ENCODE peak calls at places on chromosomes 5 and 9, in eight cellular contexts. One of them, this sample, is unnamed.

GRCh38 chr5:135553688-135554462 is 18.1 kb upstream of the NEUROG1 start:
- DNase-seq in CD4-positive, alpha-beta T cell: no peak
- DNase-seq in foreskin fibroblast: no peak
- DNase-seq in cerebellar cortex: peak
- DNase-seq in testis: peak
- DNase-seq in adrenal gland: peak
- DNase-seq in GF-D8: no peak
- DNase-seq in WTC11: peak
- DNase-seq in this sample: no peak

GRCh38 chr9:105405514-105406131 is 42.2 kb upstream of the FSD1L start:
- DNase-seq in CD4-positive, alpha-beta T cell: no peak
- DNase-seq in foreskin fibroblast: peak
- DNase-seq in cerebellar cortex: no peak
- DNase-seq in testis: no peak
- DNase-seq in adrenal gland: no peak
- DNase-seq in GF-D8: peak
- DNase-seq in WTC11: no peak
- DNase-seq in this sample: peak

GRCh38 chr5:98341038-98341710 is 432.3 kb upstream of the RGMB start:
- DNase-seq in CD4-positive, alpha-beta T cell: no peak
- DNase-seq in foreskin fibroblast: peak
- DNase-seq in cerebellar cortex: no peak
- DNase-seq in testis: no peak
- DNase-seq in adrenal gland: no peak
- DNase-seq in GF-D8: no peak
- DNase-seq in WTC11: no peak
- DNase-seq in this sample: no peak

GRCh38 chr9:132505961-132506691 is 76.3 kb upstream of the BARHL1 start:
- DNase-seq in CD4-positive, alpha-beta T cell: no peak
- DNase-seq in foreskin fibroblast: peak
- DNase-seq in cerebellar cortex: no peak
- DNase-seq in testis: no peak
- DNase-seq in adrenal gland: no peak
- DNase-seq in GF-D8: no peak
- DNase-seq in WTC11: no peak
- DNase-seq in this sample: no peak

GRCh38 chr9:79028101-79028500 is 543.7 kb upstream of the TLE4 start:
- DNase-seq in CD4-positive, alpha-beta T cell: no peak
- DNase-seq in foreskin fibroblast: peak
- DNase-seq in cerebellar cortex: no peak
- DNase-seq in testis: no peak
- DNase-seq in adrenal gland: no peak
- DNase-seq in GF-D8: no peak
- DNase-seq in WTC11: no peak
- DNase-seq in this sample: no peak

GRCh38 chr9:130137870-130138653 is 34.1 kb upstream of the NCS1 start:
- DNase-seq in CD4-positive, alpha-beta T cell: no peak
- DNase-seq in foreskin fibroblast: peak
- DNase-seq in cerebellar cortex: peak
- DNase-seq in testis: no peak
- DNase-seq in adrenal gland: peak
- DNase-seq in GF-D8: no peak
- DNase-seq in WTC11: peak
- DNase-seq in this sample: peak

GRCh38 chr9:82456621-82457020 is 468.0 kb downstream of the SPATA31D1 start:
- DNase-seq in CD4-positive, alpha-beta T cell: no peak
- DNase-seq in foreskin fibroblast: peak
- DNase-seq in cerebellar cortex: no peak
- DNase-seq in testis: no peak
- DNase-seq in adrenal gland: no peak
- DNase-seq in GF-D8: no peak
- DNase-seq in WTC11: no peak
- DNase-seq in this sample: no peak

GRCh38 chr5:121918238-121918637 is 43.5 kb upstream of the SRFBP1 start:
- DNase-seq in CD4-positive, alpha-beta T cell: no peak
- DNase-seq in foreskin fibroblast: no peak
- DNase-seq in cerebellar cortex: no peak
- DNase-seq in testis: no peak
- DNase-seq in adrenal gland: no peak
- DNase-seq in GF-D8: no peak
- DNase-seq in WTC11: no peak
- DNase-seq in this sample: no peak

GRCh38 chr5:1633605-1634336 is 110.0 kb upstream of the LPCAT1 start:
- DNase-seq in CD4-positive, alpha-beta T cell: peak
- DNase-seq in foreskin fibroblast: peak
- DNase-seq in cerebellar cortex: peak
- DNase-seq in testis: peak
- DNase-seq in adrenal gland: peak
- DNase-seq in GF-D8: peak
- DNase-seq in WTC11: peak
- DNase-seq in this sample: peak

GRCh38 chr5:168877132-168877895 is 298.1 kb upstream of the PANK3 start:
- DNase-seq in CD4-positive, alpha-beta T cell: no peak
- DNase-seq in foreskin fibroblast: no peak
- DNase-seq in cerebellar cortex: no peak
- DNase-seq in testis: no peak
- DNase-seq in adrenal gland: no peak
- DNase-seq in GF-D8: no peak
- DNase-seq in WTC11: no peak
- DNase-seq in this sample: no peak

GRCh38 chr9:135137398-135137832 is 49.9 kb downstream of the OLFM1 start:
- DNase-seq in CD4-positive, alpha-beta T cell: no peak
- DNase-seq in foreskin fibroblast: no peak
- DNase-seq in cerebellar cortex: peak
- DNase-seq in testis: no peak
- DNase-seq in adrenal gland: peak
- DNase-seq in GF-D8: no peak
- DNase-seq in WTC11: no peak
- DNase-seq in this sample: no peak

GRCh38 chr9:131801811-131802210 is 61.9 kb upstream of the RAPGEF1 start:
- DNase-seq in CD4-positive, alpha-beta T cell: no peak
- DNase-seq in foreskin fibroblast: no peak
- DNase-seq in cerebellar cortex: no peak
- DNase-seq in testis: no peak
- DNase-seq in adrenal gland: no peak
- DNase-seq in GF-D8: no peak
- DNase-seq in WTC11: peak
- DNase-seq in this sample: no peak

GRCh38 chr9:99023831-99024230 is 80.1 kb downstream of the COL15A1 start:
- DNase-seq in CD4-positive, alpha-beta T cell: no peak
- DNase-seq in foreskin fibroblast: no peak
- DNase-seq in cerebellar cortex: no peak
- DNase-seq in testis: peak
- DNase-seq in adrenal gland: peak
- DNase-seq in GF-D8: no peak
- DNase-seq in WTC11: no peak
- DNase-seq in this sample: peak

GRCh38 chr9:91006046-91006445 is 204.4 kb downstream of the SYK start:
- DNase-seq in CD4-positive, alpha-beta T cell: no peak
- DNase-seq in foreskin fibroblast: no peak
- DNase-seq in cerebellar cortex: no peak
- DNase-seq in testis: no peak
- DNase-seq in adrenal gland: no peak
- DNase-seq in GF-D8: no peak
- DNase-seq in WTC11: no peak
- DNase-seq in this sample: no peak

GRCh38 chr5:74503-75109 is 17.4 kb upstream of the PLEKHG4B start:
- DNase-seq in CD4-positive, alpha-beta T cell: no peak
- DNase-seq in foreskin fibroblast: no peak
- DNase-seq in cerebellar cortex: no peak
- DNase-seq in testis: no peak
- DNase-seq in adrenal gland: no peak
- DNase-seq in GF-D8: no peak
- DNase-seq in WTC11: no peak
- DNase-seq in this sample: no peak

GRCh38 chr5:151615431-151615830 is 24.3 kb upstream of the FAT2 start:
- DNase-seq in CD4-positive, alpha-beta T cell: no peak
- DNase-seq in foreskin fibroblast: no peak
- DNase-seq in cerebellar cortex: no peak
- DNase-seq in testis: no peak
- DNase-seq in adrenal gland: no peak
- DNase-seq in GF-D8: no peak
- DNase-seq in WTC11: no peak
- DNase-seq in this sample: no peak

This sample was measured in NB4.